ENCODE peak calls at places on chromosomes 6 and 20, in eight cellular contexts. C is ovary; Z is mammary epithelial cell; X is heart right ventricle; G is CD8-positive, alpha-beta T cell; Y is ascending aorta; S is GM12878; K is coronary artery. V is an unnamed sample.

GRCh38 chr6:34082816-34083215 is 63.1 kb downstream of the GRM4 start:
- DNase-seq in G (no peak), S (no peak), K (no peak), Y (no peak), C (no peak), Z (no peak), X (no peak), V (no peak)

GRCh38 chr20:52105573-52106422 is 85.8 kb downstream of the ZFP64 start:
- DNase-seq in S (no peak), C (no peak), X (no peak), G (no peak), Z (peak; percentile 57), K (no peak), Y (no peak), V (peak; percentile 79)

GRCh38 chr20:24684954-24685691 is 215.7 kb downstream of the SYNDIG1 start:
- DNase-seq in Z (no peak), C (no peak), K (no peak), X (no peak), Y (peak; percentile 1), S (no peak), G (no peak), V (no peak)

GRCh38 chr6:165905744-165906143 is 242.7 kb upstream of the PDE10A start:
- DNase-seq in S (no peak), Y (no peak), X (no peak), Z (no peak), C (no peak), G (no peak), K (no peak), V (no peak)

GRCh38 chr6:4973972-4974885 is 29.6 kb downstream of the RPP40 start:
- DNase-seq in X (no peak), G (no peak), K (peak; percentile 71), C (peak; percentile 53), S (no peak), Y (no peak), Z (no peak), V (no peak)

GRCh38 chr20:31718952-31719643 is 3.6 kb downstream of the BCL2L1 start:
- DNase-seq in G (no peak), K (no peak), Y (no peak), Z (peak; percentile 85), C (no peak), X (no peak), S (no peak), V (no peak)

GRCh38 chr6:27213544-27214125 is 33.9 kb upstream of the PRSS16 start:
- DNase-seq in S (no peak), Z (peak; percentile 40), G (no peak), C (no peak), K (no peak), X (no peak), Y (no peak), V (peak; percentile 54)

GRCh38 chr6:138582573-138582972 is 83.3 kb upstream of the NHSL1 start:
- DNase-seq in Y (no peak), S (no peak), X (no peak), Z (no peak), G (no peak), K (no peak), C (no peak), V (no peak)

GRCh38 chr20:10590950-10591349 is 82.8 kb downstream of the JAG1 start:
- DNase-seq in K (no peak), C (no peak), G (no peak), S (no peak), Y (no peak), Z (peak; percentile 71), X (no peak), V (peak; percentile 47)

GRCh38 chr6:110233769-110234374 is 53.6 kb downstream of the CDC40 start:
- DNase-seq in C (no peak), Y (no peak), S (peak; percentile 15), G (no peak), X (no peak), Z (no peak), K (no peak), V (no peak)

GRCh38 chr20:25632940-25633790 is 9.4 kb upstream of the NANP start:
- DNase-seq in C (no peak), S (no peak), X (no peak), K (no peak), Z (peak; percentile 82), Y (no peak), G (no peak), V (peak; percentile 58)

GRCh38 chr6:16909599-16910360 is 148.5 kb upstream of the ATXN1 start:
- DNase-seq in S (no peak), Z (peak; percentile 77), C (no peak), G (no peak), Y (no peak), X (no peak), K (no peak), V (no peak)

GRCh38 chr6:31680841-31681671 is at the start of gene LY6G5C:
- DNase-seq in X (peak; percentile 79), G (peak; percentile 29), Y (peak; percentile 47), K (peak; percentile 87), Z (peak; percentile 69), S (no peak), C (peak; percentile 87), V (peak; percentile 84)

GRCh38 chr6:151269318-151269995 is 29.7 kb downstream of the AKAP12 start:
- DNase-seq in G (no peak), S (no peak), X (no peak), Y (no peak), K (no peak), Z (peak; percentile 35), C (no peak), V (no peak)

GRCh38 chr6:102223942-102224341 is 830.4 kb downstream of the GRIK2 start:
- DNase-seq in X (no peak), Y (no peak), S (no peak), K (no peak), G (no peak), Z (no peak), C (no peak), V (no peak)

GRCh38 chr20:19712737-19713260 is 45.3 kb upstream of the RIN2 start:
- DNase-seq in Z (no peak), C (no peak), S (no peak), X (no peak), K (no peak), Y (no peak), G (no peak), V (no peak)

GRCh38 chr6:99219788-99220187 is 129.7 kb downstream of the FAXC start:
- DNase-seq in K (no peak), C (no peak), Z (no peak), G (no peak), X (no peak), Y (no peak), S (no peak), V (peak; percentile 25)

GRCh38 chr6:99216959-99217358 is 132.5 kb downstream of the FAXC start:
- DNase-seq in Z (no peak), C (no peak), S (no peak), G (no peak), Y (no peak), K (no peak), X (no peak), V (no peak)
- TF ChIP-seq CTCF in Z (no peak), C (no peak), S (no peak), G (no peak), Y (no peak), K (no peak), X (no peak), V (no peak)

GRCh38 chr6:44567406-44567805 is 179.9 kb downstream of the CDC5L start:
- DNase-seq in Z (no peak), Y (no peak), X (no peak), K (peak; percentile 68), G (no peak), S (no peak), C (no peak), V (no peak)

GRCh38 chr6:44561062-44561591 is 173.6 kb downstream of the CDC5L start:
- DNase-seq in C (no peak), Y (no peak), S (no peak), K (peak; percentile 66), X (no peak), Z (no peak), G (no peak), V (no peak)

GRCh38 chr6:44561832-44562496 is 174.5 kb downstream of the CDC5L start:
- DNase-seq in X (no peak), Z (no peak), K (peak; percentile 54), G (no peak), S (no peak), C (no peak), Y (no peak), V (no peak)

GRCh38 chr6:44563397-44563796 is 175.9 kb downstream of the CDC5L start:
- DNase-seq in C (peak; percentile 25), K (peak; percentile 66), Z (no peak), S (no peak), Y (no peak), G (no peak), X (no peak), V (no peak)

GRCh38 chr6:44564906-44565524 is 177.5 kb downstream of the CDC5L start:
- DNase-seq in Z (no peak), C (no peak), S (no peak), X (no peak), Y (no peak), K (peak; percentile 69), G (no peak), V (no peak)
- H3K27ac ChIP-seq in Z (no peak overlapping the region), C (no peak overlapping the region), S (no peak overlapping the region), X (no peak overlapping the region), Y (no peak overlapping the region), K (no peak overlapping the region), G (no peak overlapping the region), V (no peak overlapping the region)

GRCh38 chr6:54266400-54266923 is 41.8 kb upstream of the TINAG start:
- DNase-seq in K (no peak), G (no peak), Z (no peak), X (no peak), C (no peak), Y (no peak), S (no peak), V (no peak)
- TF ChIP-seq CTCF in K (no peak), G (no peak), Z (no peak), X (no peak), C (no peak), Y (no peak), S (no peak), V (no peak)

GRCh38 chr20:36150489-36150846 is 4.1 kb upstream of the EPB41L1 start:
- DNase-seq in Z (no peak), Y (no peak), G (no peak), X (no peak), K (no peak), C (no peak), S (no peak), V (no peak)

GRCh38 chr20:36148439-36148838 is 6.1 kb upstream of the EPB41L1 start:
- DNase-seq in S (no peak), X (no peak), G (no peak), Z (no peak), Y (no peak), K (no peak), C (no peak), V (no peak)

GRCh38 chr20:36149012-36149411 is 5.5 kb upstream of the EPB41L1 start:
- DNase-seq in S (no peak), K (no peak), X (no peak), C (no peak), Z (no peak), G (no peak), Y (no peak), V (no peak)

GRCh38 chr20:36150847-36151539 is 3.5 kb upstream of the EPB41L1 start:
- DNase-seq in X (no peak), Z (no peak), Y (no peak), S (no peak), G (no peak), C (no peak), K (no peak), V (no peak)

DNA sequence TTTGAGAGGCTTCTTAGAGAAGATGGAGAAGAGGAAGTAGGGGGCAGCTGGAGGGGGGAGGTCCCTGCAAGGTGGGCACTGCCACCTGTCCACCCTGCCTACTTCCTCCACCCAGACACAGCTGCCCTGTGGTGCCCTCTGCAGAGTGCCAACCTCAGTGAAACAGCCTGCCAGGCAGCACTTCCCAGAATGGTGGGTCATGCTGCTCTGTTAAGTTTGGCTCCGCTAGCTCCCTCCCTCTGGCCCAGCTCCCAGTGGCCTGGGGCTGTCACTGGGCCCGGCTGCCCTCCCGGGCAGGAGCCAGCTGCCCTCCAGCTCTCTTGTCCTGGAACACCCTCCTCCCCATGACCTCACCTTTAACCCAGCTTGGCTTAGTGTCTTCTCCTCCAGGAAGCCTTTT is 5.1 kb upstream of the EPB41L1 start:
- DNase-seq in S (no peak), Y (no peak), C (no peak), Z (no peak), G (no peak), X (peak; percentile 76), K (peak; percentile 84), V (no peak)
- H3K27ac ChIP-seq in S (no peak overlapping the region), Y (no peak overlapping the region), C (no peak overlapping the region), Z (no peak overlapping the region), G (no peak overlapping the region), X (peak overlapping the region; percentile 62), K (peak overlapping the region; percentile 69), V (no peak overlapping the region)